ENCODE peak calls at places on chromosome 3, in ten cellular contexts. C is stomach, T is sigmoid colon, G is H1, P is transverse colon, B is HepG2, A is SK-N-SH, J is upper lobe of left lung, W is GM12878, Q is K562. N is an unnamed sample.

GRCh38 chr3:141401584-141402475 is 33.5 kb downstream of the ZBTB38 start:
- DNase-seq in C (peak), T (no peak), G (no peak), P (peak), B (no peak), A (peak), J (peak), W (no peak), Q (no peak), N (no peak)

GRCh38 chr3:115385935-115386334 is 237.4 kb upstream of the GAP43 start:
- DNase-seq in C (no peak), T (no peak), G (no peak), P (no peak), B (no peak), A (no peak), J (no peak), W (no peak), Q (no peak), N (no peak)

GRCh38 chr3:141311170-141311495 is 57.2 kb upstream of the ZBTB38 start:
- DNase-seq in C (no peak), T (no peak), G (no peak), P (no peak), B (no peak), A (peak), J (no peak), W (no peak), Q (no peak), N (no peak)

GRCh38 chr3:105367063-105367405 is 325 bp downstream of the ALCAM start:
- DNase-seq in C (peak), T (peak), G (no peak), P (peak), B (no peak), A (peak), J (peak), W (no peak), Q (no peak), N (peak)

GRCh38 chr3:128011140-128011539 is 41.1 kb upstream of the SEC61A1 start:
- DNase-seq in C (peak), T (no peak), G (peak), P (peak), B (peak), A (peak), J (peak), W (no peak), Q (peak), N (no peak)

GRCh38 chr3:137032465-137033120 is 74.8 kb downstream of the IL20RB start:
- DNase-seq in C (peak), T (peak), G (peak), P (peak), B (peak), A (peak), J (peak), W (peak), Q (peak), N (peak)

GRCh38 chr3:129596194-129597086 is 10.0 kb downstream of the PLXND1 start:
- DNase-seq in C (no peak), T (peak), G (no peak), P (peak), B (peak), A (peak), J (peak), W (no peak), Q (peak), N (peak)

GRCh38 chr3:8607285-8608040 is 37.1 kb downstream of the SSUH2 start:
- DNase-seq in C (peak), T (no peak), G (no peak), P (no peak), B (peak), A (peak), J (peak), W (no peak), Q (peak), N (no peak)

GRCh38 chr3:119294889-119295769 is 946 bp downstream of the ARHGAP31 start:
- DNase-seq in C (no peak), T (peak), G (no peak), P (peak), B (no peak), A (peak), J (peak), W (no peak), Q (no peak), N (peak)

GRCh38 chr3:62604301-62604700 is 231.0 kb upstream of the FEZF2 start:
- DNase-seq in C (no peak), T (no peak), G (no peak), P (no peak), B (no peak), A (no peak), J (peak), W (no peak), Q (no peak), N (no peak)

GRCh38 chr3:41369838-41370237 is 170.5 kb downstream of the CTNNB1 start:
- DNase-seq in C (no peak), T (no peak), G (no peak), P (no peak), B (no peak), A (peak), J (no peak), W (no peak), Q (no peak), N (no peak)

GRCh38 chr3:119310052-119310451 is 15.9 kb downstream of the ARHGAP31 start:
- DNase-seq in C (no peak), T (no peak), G (no peak), P (no peak), B (no peak), A (no peak), J (no peak), W (no peak), Q (no peak), N (no peak)

GRCh38 chr3:177337548-177338331 is 140.5 kb upstream of the TBL1XR1 start:
- DNase-seq in C (no peak), T (no peak), G (no peak), P (no peak), B (no peak), A (no peak), J (no peak), W (peak), Q (no peak), N (no peak)

GRCh38 chr3:8329598-8329997 is 172.0 kb upstream of the LMCD1 start:
- DNase-seq in C (no peak), T (no peak), G (no peak), P (no peak), B (no peak), A (no peak), J (no peak), W (no peak), Q (no peak), N (no peak)

GRCh38 chr3:127566801-127567200 is 23.7 kb downstream of the TPRA1 start:
- DNase-seq in C (no peak), T (no peak), G (no peak), P (no peak), B (no peak), A (no peak), J (no peak), W (no peak), Q (no peak), N (no peak)

GRCh38 chr3:30201715-30202114 is 404.7 kb upstream of the TGFBR2 start:
- DNase-seq in C (no peak), T (no peak), G (no peak), P (no peak), B (no peak), A (no peak), J (no peak), W (no peak), Q (no peak), N (no peak)

GRCh38 chr3:195823998-195824397 is 12.3 kb upstream of the MUC4 start:
- DNase-seq in C (peak), T (no peak), G (no peak), P (peak), B (no peak), A (no peak), J (peak), W (no peak), Q (peak), N (no peak)

GRCh38 chr3:123335007-123335670 is 113.8 kb downstream of the ADCY5 start:
- DNase-seq in C (no peak), T (peak), G (no peak), P (no peak), B (no peak), A (no peak), J (no peak), W (peak), Q (no peak), N (no peak)

GRCh38 chr3:71005797-71006321 is 577.7 kb downstream of the FOXP1 start:
- DNase-seq in C (no peak), T (no peak), G (no peak), P (no peak), B (no peak), A (no peak), J (no peak), W (no peak), Q (no peak), N (no peak)

GRCh38 chr3:45664558-45664957 is 24.6 kb upstream of the SACM1L start:
- DNase-seq in C (peak), T (no peak), G (no peak), P (peak), B (peak), A (no peak), J (peak), W (peak), Q (peak), N (no peak)

GRCh38 chr3:72721696-72722381 is 126.4 kb downstream of the SHQ1 start:
- DNase-seq in C (no peak), T (no peak), G (no peak), P (no peak), B (no peak), A (no peak), J (no peak), W (no peak), Q (no peak), N (no peak)

GRCh38 chr3:8220291-8220690 is 281.3 kb upstream of the LMCD1 start:
- DNase-seq in C (no peak), T (no peak), G (no peak), P (no peak), B (peak), A (no peak), J (no peak), W (no peak), Q (no peak), N (no peak)

GRCh38 chr3:182692021-182692420 is 101.3 kb upstream of the ATP11B start:
- DNase-seq in C (no peak), T (no peak), G (no peak), P (no peak), B (no peak), A (no peak), J (no peak), W (no peak), Q (no peak), N (no peak)

GRCh38 chr3:158354713-158355112 is 216.3 kb upstream of the MLF1 start:
- DNase-seq in C (no peak), T (no peak), G (no peak), P (no peak), B (no peak), A (no peak), J (no peak), W (no peak), Q (no peak), N (no peak)

GRCh38 chr3:9965200-9965875 is 13.1 kb upstream of the PRRT3 start:
- DNase-seq in C (no peak), T (no peak), G (no peak), P (no peak), B (no peak), A (no peak), J (no peak), W (no peak), Q (no peak), N (no peak)

GRCh38 chr3:62445267-62445666 is 71.9 kb upstream of the FEZF2 start:
- DNase-seq in C (no peak), T (no peak), G (no peak), P (no peak), B (peak), A (no peak), J (no peak), W (peak), Q (no peak), N (no peak)

GRCh38 chr3:169137943-169138342 is 525.6 kb downstream of the MECOM start:
- DNase-seq in C (no peak), T (no peak), G (no peak), P (no peak), B (no peak), A (no peak), J (no peak), W (no peak), Q (no peak), N (no peak)

GRCh38 chr3:169137076-169137475 is 526.4 kb downstream of the MECOM start:
- DNase-seq in C (no peak), T (no peak), G (no peak), P (no peak), B (no peak), A (no peak), J (no peak), W (no peak), Q (no peak), N (no peak)

GRCh38 chr3:169131695-169132464 is 531.6 kb downstream of the MECOM start:
- DNase-seq in C (no peak), T (no peak), G (no peak), P (no peak), B (no peak), A (no peak), J (no peak), W (no peak), Q (no peak), N (no peak)

GRCh38 chr3:169134194-169134593 is 529.3 kb downstream of the MECOM start:
- DNase-seq in C (no peak), T (no peak), G (no peak), P (no peak), B (no peak), A (no peak), J (no peak), W (no peak), Q (no peak), N (no peak)

GRCh38 chr3:169133178-169134161 is 530.0 kb downstream of the MECOM start:
- DNase-seq in C (no peak), T (no peak), G (no peak), P (no peak), B (no peak), A (no peak), J (no peak), W (no peak), Q (no peak), N (no peak)
- TF ChIP-seq POLR2AphosphoS5 in C (no peak), T (no peak), G (no peak), P (no peak), B (no peak), A (no peak), J (no peak), W (no peak), Q (no peak), N (no peak)

GRCh38 chr3:163878396-163878795 is 1199.9 kb downstream of the SI start:
- DNase-seq in C (no peak), T (no peak), G (no peak), P (no peak), B (no peak), A (no peak), J (no peak), W (no peak), Q (no peak), N (no peak)
- H3K4me3 ChIP-seq in C (no peak), T (no peak), G (no peak), P (no peak), B (no peak), A (no peak), J (no peak), W (no peak), Q (no peak), N (no peak)

DNA sequence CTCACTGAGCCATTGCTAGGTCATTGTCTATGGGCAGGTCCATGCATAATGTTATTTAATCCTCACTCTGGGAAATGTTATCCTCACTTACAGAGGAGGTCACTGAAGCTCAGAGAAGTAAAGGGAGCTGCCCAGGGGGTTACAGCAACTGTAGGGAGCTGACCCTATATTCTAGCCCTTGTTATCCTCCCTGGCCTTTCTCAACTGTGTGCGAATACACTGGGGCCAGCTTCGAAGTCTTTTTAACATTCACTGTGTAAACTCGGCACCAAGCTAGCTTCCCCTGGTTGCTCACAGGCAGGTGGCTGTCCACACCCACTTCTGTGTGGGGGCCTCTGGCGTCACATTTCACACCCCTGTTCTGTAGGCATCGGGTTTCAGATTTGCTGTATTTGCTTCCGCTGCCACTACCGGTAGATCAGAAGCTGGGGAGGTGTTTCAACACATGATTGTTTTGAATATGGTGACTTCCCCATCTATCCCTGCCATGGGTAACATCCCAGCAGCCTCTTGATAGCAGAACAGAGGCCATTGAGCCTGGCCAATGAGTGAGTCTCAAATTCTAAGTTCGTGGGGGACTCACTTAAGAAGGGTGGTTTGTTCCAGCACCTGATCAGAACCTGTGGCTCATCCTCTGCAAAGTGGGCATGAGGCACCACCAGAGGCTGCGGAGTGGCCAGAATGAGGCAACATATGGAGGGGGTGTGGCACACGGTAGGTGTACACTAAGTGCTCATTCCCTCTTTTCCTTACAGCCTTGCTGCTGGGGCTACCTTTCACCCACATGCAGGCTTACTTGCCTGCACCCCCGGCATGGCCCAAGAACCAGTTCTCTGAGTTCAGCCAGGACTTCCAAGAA is 61.6 kb downstream of the IQSEC1 start:
- DNase-seq in C (peak), T (peak), G (no peak), P (peak), B (peak), A (no peak), J (peak), W (peak), Q (peak), N (no peak)
- TF ChIP-seq EP300 in C (no peak), T (no peak), G (no peak), P (no peak), B (no peak), A (no peak), J (no peak), W (peak), Q (no peak), N (no peak)

DNA sequence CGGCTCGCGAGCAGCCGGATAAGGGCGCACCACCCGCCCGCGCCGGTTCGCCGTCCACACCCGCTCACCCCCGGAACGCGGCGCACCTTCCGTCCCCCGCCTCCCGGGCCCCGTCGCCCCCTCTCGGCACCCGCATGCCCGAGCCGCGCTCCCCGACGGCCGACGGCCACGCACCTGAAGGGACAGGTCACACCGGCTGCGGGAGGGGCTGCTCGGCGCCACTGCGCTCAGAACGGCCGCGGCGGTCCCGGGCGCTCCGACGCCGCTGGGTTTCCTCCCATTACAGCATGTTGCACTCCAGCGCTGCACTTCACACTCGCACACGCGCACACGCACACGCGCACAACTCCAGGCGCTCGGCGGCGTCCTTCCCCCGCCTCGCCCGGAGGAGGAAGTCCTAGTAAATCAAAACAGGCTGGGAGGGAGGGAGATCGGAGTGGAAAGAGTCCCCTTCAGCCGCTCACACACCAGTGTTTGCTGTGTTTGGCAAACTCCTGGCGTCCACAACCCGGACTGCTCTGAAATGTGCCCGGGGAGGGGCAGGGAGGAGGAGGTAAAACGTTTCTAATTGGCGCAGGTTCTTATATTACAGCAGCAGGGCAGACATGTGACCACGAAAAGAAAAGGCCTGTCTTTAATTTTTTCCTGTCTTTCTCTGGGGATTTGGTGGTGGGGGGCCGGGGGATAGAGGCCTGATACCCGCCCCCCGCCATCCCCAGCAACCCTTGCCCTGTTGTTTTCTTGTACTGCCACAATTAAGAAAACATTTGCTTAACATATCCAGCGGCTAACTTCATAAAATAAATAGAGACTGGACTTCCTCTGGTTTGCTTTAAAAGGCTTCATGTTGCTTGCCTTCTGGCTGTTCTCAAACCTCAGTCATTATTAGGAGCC is 76.8 kb upstream of the VGLL4 start:
- DNase-seq in C (peak), T (peak), G (peak), P (peak), B (peak), A (peak), J (peak), W (no peak), Q (peak), N (peak)
- TF ChIP-seq POLR2AphosphoS5 in C (peak), T (peak), G (no peak), P (peak), B (no peak), A (no peak), J (peak), W (no peak), Q (no peak), N (peak)